ENCODE peak calls at places on chromosome 5, in four cellular contexts. M, O, T and L are unnamed samples. For H3K79me2, the result is how much of the 10 kb centered on the place peaks cover.

GRCh38 chr5:151772868-151773561 is 1.3 kb downstream of the G3BP1 start:
- DNase-seq in M (no peak), O (no peak), T (no peak), L (peak)

GRCh38 chr5:163821142-163821541 is 315.7 kb downstream of the MAT2B start:
- DNase-seq in M (peak), O (no peak), T (no peak), L (no peak)

GRCh38 chr5:89735108-89735507 is 674.4 kb downstream of the CETN3 start:
- DNase-seq in M (no peak), O (no peak), T (no peak), L (peak)

GRCh38 chr5:171115519-171115918 is 193.5 kb upstream of the TLX3 start:
- DNase-seq in M (no peak), O (no peak), T (no peak), L (no peak)

GRCh38 chr5:75049581-75050274 is 2.6 kb downstream of the GCNT4 start:
- DNase-seq in M (peak), O (peak), T (peak), L (peak)

GRCh38 chr5:56693220-56693579 is 122.1 kb upstream of the MAP3K1 start:
- DNase-seq in M (no peak), O (no peak), T (no peak), L (no peak)

GRCh38 chr5:172173771-172174170 is 14.3 kb downstream of the STK10 start:
- DNase-seq in M (no peak), O (no peak), T (no peak), L (peak)

GRCh38 chr5:149366169-149366750 is 8.4 kb downstream of the PCYOX1L start:
- DNase-seq in M (no peak), O (no peak), T (no peak), L (no peak)

GRCh38 chr5:52771343-52772039 is 16.2 kb upstream of the ITGA1 start:
- DNase-seq in M (no peak), O (no peak), T (no peak), L (no peak)

GRCh38 chr5:80082731-80083114 is 47.6 kb downstream of the THBS4 start:
- DNase-seq in M (peak), O (peak), T (peak), L (peak)

GRCh38 chr5:160463775-160464465 is 42.3 kb downstream of the PTTG1 start:
- DNase-seq in M (no peak), O (peak), T (no peak), L (peak)

GRCh38 chr5:62886603-62887315 is 308.1 kb downstream of the LRRC70 start:
- DNase-seq in M (no peak), O (no peak), T (no peak), L (no peak)

GRCh38 chr5:41835625-41836024 is 34.6 kb downstream of the OXCT1 start:
- DNase-seq in M (peak), O (peak), T (peak), L (peak)

GRCh38 chr5:146409081-146409671 is 38.0 kb upstream of the TCERG1 start:
- DNase-seq in M (no peak), O (no peak), T (no peak), L (no peak)

GRCh38 chr5:137231535-137231934 is 267.6 kb downstream of the SPOCK1 start:
- DNase-seq in M (no peak), O (no peak), T (no peak), L (peak)

GRCh38 chr5:119386945-119387344 is 31.1 kb downstream of the TNFAIP8 start:
- DNase-seq in M (no peak), O (peak), T (no peak), L (peak)

GRCh38 chr5:68239485-68239884 is 23.9 kb downstream of the PIK3R1 start:
- DNase-seq in M (peak), O (peak), T (no peak), L (peak)
- H3K79me2 ChIP-seq in M (under half), O (under half), T (under half), L (under half)

GRCh38 chr5:10750909-10751308 is 10.1 kb downstream of the DAP start:
- DNase-seq in M (no peak), O (no peak), T (no peak), L (no peak)
- H3K79me2 ChIP-seq in M (under half), O (half or more), T (half or more), L (half or more)

DNA sequence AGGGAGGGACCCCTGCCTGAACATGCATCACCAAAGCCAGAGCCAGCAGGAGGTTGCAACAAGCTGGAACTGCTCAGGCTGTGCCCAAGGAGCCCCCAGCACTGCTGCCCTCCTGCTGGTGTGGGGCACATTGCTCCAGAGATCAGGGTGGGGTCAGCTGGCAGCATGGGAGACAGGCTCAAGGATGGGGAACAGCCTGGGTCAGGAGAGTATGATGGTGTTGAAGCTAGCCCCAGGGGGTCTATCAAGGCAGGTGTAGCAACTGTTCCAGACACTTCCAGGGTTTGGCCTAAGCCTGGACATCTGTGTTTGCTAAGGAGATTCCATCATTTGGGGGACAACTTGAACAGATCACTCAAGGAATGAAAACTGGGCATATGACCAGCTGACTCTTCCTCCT is 133.1 kb downstream of the ATPSCKMT start:
- DNase-seq in M (no peak), O (no peak), T (no peak), L (no peak)
- H3K79me2 ChIP-seq in M (under half), O (under half), T (under half), L (under half)

GRCh38 chr5:94977437-94977836 is 307.5 kb downstream of the MCTP1 start:
- DNase-seq in M (no peak), O (no peak), T (no peak), L (no peak)
- H3K79me2 ChIP-seq in M (under half), O (under half), T (under half), L (under half)

DNA sequence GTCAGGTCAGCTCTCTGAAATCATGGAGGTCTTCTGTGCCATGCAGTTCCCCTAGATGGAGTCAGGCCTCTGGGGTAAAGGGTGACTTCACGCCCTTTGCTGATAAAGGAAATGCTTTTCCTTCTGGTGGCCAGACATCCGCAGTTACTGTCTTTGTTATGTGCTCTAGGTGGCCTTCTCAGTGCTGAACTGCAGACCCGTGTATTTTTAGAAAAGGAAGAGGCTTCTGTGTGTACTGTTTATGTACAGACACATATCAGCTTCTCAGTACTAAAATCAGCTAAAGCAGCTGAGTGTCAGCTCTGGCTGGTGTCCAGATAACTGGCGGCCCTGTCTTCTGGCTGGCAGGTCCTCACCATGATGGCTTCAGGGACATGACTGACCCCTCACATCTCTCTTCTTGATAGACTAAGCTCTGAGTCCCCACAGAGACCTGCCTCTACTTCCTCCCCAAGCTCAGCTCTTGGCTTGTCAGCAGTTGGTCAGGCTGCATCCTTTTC is 75.3 kb downstream of the ARHGAP26 start:
- DNase-seq in M (no peak), O (peak), T (no peak), L (no peak)
- H3K79me2 ChIP-seq in M (under half), O (under half), T (under half), L (under half)

GRCh38 chr5:54306893-54307292 is 3.5 kb downstream of the ARL15 start:
- DNase-seq in M (no peak), O (no peak), T (no peak), L (no peak)
- H3K79me2 ChIP-seq in M (half or more), O (under half), T (under half), L (under half)

GRCh38 chr5:54524704-54525103 is 7.1 kb downstream of the SNX18 start:
- DNase-seq in M (no peak), O (peak), T (no peak), L (no peak)

GRCh38 chr5:54525226-54525625 is 7.7 kb downstream of the SNX18 start:
- DNase-seq in M (no peak), O (no peak), T (no peak), L (no peak)

GRCh38 chr5:54525692-54526091 is 8.1 kb downstream of the SNX18 start:
- DNase-seq in M (no peak), O (no peak), T (no peak), L (no peak)

GRCh38 chr5:54523534-54523933 is 6.0 kb downstream of the SNX18 start:
- DNase-seq in M (no peak), O (no peak), T (no peak), L (no peak)

GRCh38 chr5:54524082-54524481 is 6.5 kb downstream of the SNX18 start:
- DNase-seq in M (no peak), O (no peak), T (no peak), L (no peak)
- H3K79me2 ChIP-seq in M (half or more), O (half or more), T (half or more), L (half or more)